ENCODE peak calls at places on chromosomes 13 and 19, in nine cellular contexts. M is stomach, R is choroid plexus epithelial cell, Y is endothelial cell of umbilical vein, F is GM12865, S is tibial nerve, B is fibroblast of villous mesenchyme, N is osteoblast, Z is AG10803. L is an unnamed sample.

GRCh38 chr13:102040812-102041211 is 361.0 kb downstream of the FGF14 start:
- DNase-seq in M (no peak), R (no peak), Y (no peak), F (no peak), S (no peak), B (no peak), N (no peak), Z (no peak), L (no peak)

GRCh38 chr19:49835562-49835961 is 15.4 kb upstream of the PTOV1 start:
- DNase-seq in M (no peak), R (no peak), Y (no peak), F (no peak), S (no peak), B (no peak), N (peak), Z (no peak), L (no peak)

GRCh38 chr13:32136061-32136460 is 104.5 kb downstream of the FRY start:
- DNase-seq in M (no peak), R (no peak), Y (no peak), F (no peak), S (no peak), B (no peak), N (no peak), Z (no peak), L (no peak)

GRCh38 chr19:7799640-7800355 is 30.2 kb upstream of the EVI5L start:
- DNase-seq in M (peak), R (peak), Y (peak), F (peak), S (peak), B (peak), N (peak), Z (peak), L (peak)

GRCh38 chr19:33910922-33911321 is 114.3 kb downstream of the KCTD15 start:
- DNase-seq in M (no peak), R (no peak), Y (no peak), F (no peak), S (no peak), B (no peak), N (no peak), Z (no peak), L (no peak)

GRCh38 chr13:109840893-109841287 is 54.5 kb upstream of the IRS2 start:
- DNase-seq in M (no peak), R (no peak), Y (no peak), F (no peak), S (no peak), B (no peak), N (no peak), Z (no peak), L (no peak)

GRCh38 chr13:36998624-36999041 is 507 bp downstream of the ALG5 start:
- DNase-seq in M (no peak), R (no peak), Y (no peak), F (peak), S (no peak), B (no peak), N (peak), Z (peak), L (no peak)

GRCh38 chr13:96052655-96053002 is 572 bp downstream of the UGGT2 start:
- DNase-seq in M (no peak), R (peak), Y (peak), F (peak), S (no peak), B (peak), N (peak), Z (peak), L (no peak)

GRCh38 chr19:44051654-44052402 is at the start of gene ZNF223:
- DNase-seq in M (peak), R (peak), Y (peak), F (peak), S (peak), B (peak), N (peak), Z (peak), L (peak)

GRCh38 chr19:44055870-44056269 is 4.0 kb downstream of the ZNF223 start:
- DNase-seq in M (no peak), R (no peak), Y (no peak), F (no peak), S (no peak), B (no peak), N (no peak), Z (no peak), L (no peak)

DNA sequence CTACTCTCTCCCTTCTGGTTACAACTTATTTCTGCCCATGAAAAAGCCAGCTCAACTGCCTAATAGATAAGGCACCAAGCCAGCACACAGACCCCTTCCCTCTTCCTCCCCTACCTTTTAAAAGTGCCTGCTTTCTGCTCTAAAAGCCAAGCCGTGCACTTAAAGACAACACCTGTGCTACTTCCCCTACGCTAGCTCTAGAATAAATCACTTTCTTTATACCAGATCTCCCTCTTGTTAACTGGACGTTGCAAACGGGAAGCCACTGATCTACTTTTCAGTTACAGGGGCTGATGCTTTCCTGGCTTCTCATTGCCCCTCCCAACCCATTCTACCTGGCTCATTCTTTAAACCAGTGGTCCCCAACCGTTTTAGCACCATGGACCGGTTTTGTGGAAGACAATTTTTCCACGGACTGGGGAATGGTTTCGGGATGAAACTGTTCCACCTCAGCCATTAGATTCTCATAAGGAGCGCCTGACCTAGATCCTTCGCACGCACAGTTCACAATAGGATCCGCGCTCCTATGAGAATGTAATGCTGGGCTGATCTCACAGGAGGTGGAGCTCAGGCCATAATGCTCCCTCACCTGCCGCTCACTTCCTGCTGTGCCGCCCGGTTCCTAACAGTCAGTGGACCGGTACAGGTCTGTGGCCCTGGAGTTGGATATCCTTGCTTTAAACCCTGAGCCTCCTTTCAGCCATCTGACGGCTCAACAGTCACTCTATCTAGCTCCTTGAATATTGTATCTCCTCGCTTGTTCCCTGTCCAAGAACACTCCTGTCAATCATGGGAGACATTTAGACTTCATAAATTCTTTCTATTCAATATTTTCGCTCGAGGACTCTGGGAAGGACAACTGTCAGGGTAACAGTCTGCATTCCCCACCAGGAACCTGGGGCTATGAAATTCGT is 839 bp upstream of the ZNF223 start:
- DNase-seq in M (peak), R (peak), Y (no peak), F (no peak), S (no peak), B (no peak), N (no peak), Z (peak), L (no peak)
- H3K4me3 ChIP-seq in M (peak), R (peak), Y (peak), F (no peak), S (peak), B (peak), N (peak), Z (peak), L (peak)

GRCh38 chr19:35613574-35613973 is 1.0 kb downstream of the HAUS5 start:
- DNase-seq in M (no peak), R (no peak), Y (no peak), F (no peak), S (no peak), B (no peak), N (no peak), Z (no peak), L (no peak)

GRCh38 chr19:35615036-35615435 is 2.5 kb downstream of the HAUS5 start:
- DNase-seq in M (no peak), R (no peak), Y (no peak), F (no peak), S (no peak), B (no peak), N (no peak), Z (no peak), L (no peak)

GRCh38 chr19:35612224-35612558 is 344 bp upstream of the HAUS5 start:
- DNase-seq in M (no peak), R (no peak), Y (no peak), F (no peak), S (no peak), B (no peak), N (no peak), Z (no peak), L (no peak)

GRCh38 chr19:35609881-35610353 is 2.6 kb upstream of the HAUS5 start:
- DNase-seq in M (no peak), R (no peak), Y (no peak), F (peak), S (no peak), B (no peak), N (no peak), Z (no peak), L (no peak)

DNA sequence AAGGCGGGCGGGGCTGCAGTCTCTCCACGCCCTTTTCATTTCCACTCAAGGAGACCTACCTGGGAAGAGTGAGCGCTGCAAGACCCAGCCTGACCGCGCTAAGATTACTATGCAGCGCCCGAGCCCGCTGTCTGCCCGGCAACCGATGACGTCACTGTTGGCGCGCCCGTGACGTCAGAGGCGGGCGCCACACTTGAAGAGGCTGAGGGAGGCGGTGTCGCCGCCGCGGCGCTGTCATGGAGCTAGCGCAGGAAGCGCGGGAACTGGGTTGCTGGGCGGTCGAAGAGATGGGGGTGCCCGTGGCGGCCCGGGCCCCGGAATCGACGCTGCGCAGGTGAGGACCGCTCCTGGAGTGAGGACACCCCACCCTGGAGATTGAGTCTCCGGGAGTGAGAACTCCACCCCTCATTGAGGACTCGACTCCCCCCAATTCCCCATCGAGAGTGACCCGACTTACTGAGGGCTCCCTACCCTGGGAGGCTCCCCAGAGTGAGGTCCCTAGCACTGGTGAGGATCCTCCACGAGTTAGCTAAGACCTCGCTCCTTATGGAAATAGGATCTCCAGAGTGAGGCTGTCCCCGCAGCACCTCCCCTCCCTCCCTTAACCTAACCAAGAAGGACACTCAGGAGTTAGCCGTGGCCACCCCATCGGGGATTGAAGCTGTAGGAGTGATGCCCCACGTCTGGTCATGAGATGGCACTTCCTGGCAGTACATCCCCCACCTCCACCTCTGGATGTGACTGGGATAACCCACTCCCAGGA is at the start of gene HAUS5:
- DNase-seq in M (peak), R (peak), Y (peak), F (peak), S (peak), B (peak), N (peak), Z (peak), L (no peak)
- TF ChIP-seq CTCF in M (no peak), R (no peak), Y (no peak), F (no peak), S (no peak), B (no peak), N (no peak), Z (no peak), L (no peak)

GRCh38 chr19:10975374-10976036 is 14.7 kb downstream of the SMARCA4 start:
- DNase-seq in M (peak), R (peak), Y (peak), F (no peak), S (no peak), B (peak), N (peak), Z (peak), L (no peak)
- H3K4me3 ChIP-seq in M (peak), R (no peak), Y (no peak), F (no peak), S (no peak), B (no peak), N (peak), Z (no peak), L (peak)

DNA sequence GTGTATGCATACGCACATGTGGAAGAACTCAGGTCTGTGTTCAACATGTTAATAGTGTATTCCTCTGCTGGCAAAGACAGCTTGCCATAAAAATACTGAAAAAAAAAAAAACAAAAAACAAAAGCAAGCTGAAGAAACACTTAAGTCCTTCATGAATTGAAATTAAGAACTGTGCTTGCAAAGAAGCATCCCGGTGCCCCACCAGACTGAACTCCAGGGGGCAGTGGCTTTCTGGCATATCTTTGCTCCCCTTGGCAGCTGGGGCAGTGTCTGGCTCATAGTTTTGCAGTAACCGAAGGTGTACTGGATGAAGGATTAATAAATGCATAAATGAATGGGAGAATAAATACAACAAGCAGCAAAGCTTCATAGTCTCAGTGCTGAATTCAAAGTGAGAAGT is 187.6 kb downstream of the LHFPL6 start:
- DNase-seq in M (no peak), R (peak), Y (peak), F (peak), S (no peak), B (peak), N (peak), Z (peak), L (no peak)
- TF ChIP-seq CTCF in M (no peak), R (peak), Y (peak), F (peak), S (no peak), B (peak), N (peak), Z (peak), L (peak)

DNA sequence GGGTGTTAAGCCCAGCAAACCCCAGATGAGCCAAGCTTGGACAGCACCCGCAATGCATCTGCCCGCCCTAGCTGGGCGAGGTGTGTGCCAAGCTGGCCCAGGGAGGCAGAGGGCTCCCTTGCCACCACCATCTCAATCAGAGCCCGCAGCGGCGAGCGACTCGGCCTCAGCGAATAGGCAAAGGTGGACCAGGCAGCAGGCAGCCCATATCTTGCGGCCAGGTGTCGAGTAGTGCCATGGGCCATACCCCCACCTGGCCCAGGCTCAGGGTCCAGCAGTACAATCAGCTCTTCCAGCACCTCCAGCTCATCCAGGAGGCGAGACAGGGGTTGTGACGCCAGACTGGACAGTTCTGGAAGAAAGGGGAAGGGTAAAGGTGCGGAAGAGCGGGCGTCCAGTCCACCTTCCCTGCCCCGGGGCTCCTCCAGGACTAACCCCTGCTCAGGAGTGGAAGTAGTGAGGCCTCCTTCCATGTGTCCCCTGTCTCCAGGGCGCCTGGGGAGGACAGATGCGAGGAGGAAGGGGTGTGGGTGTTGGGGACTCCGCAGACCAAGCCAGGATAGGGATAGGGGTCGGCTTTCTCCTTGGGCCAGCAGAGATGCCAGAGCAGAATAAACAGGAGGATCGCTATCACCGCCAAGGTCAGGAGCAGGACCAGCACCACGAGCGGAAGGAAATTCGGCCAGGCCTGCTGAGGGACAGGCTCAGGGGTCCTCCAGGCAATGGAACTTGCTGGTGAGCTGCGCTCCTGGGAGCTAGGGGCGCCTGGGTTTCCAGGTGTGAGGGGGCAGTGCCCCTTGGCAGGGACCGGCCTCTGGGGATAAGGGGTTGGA is 2.8 kb downstream of the IGFLR1 start:
- DNase-seq in M (no peak), R (no peak), Y (no peak), F (no peak), S (no peak), B (no peak), N (peak), Z (no peak), L (no peak)
- H3K4me3 ChIP-seq in M (peak), R (no peak), Y (no peak), F (peak), S (peak), B (peak), N (peak), Z (peak), L (peak)

DNA sequence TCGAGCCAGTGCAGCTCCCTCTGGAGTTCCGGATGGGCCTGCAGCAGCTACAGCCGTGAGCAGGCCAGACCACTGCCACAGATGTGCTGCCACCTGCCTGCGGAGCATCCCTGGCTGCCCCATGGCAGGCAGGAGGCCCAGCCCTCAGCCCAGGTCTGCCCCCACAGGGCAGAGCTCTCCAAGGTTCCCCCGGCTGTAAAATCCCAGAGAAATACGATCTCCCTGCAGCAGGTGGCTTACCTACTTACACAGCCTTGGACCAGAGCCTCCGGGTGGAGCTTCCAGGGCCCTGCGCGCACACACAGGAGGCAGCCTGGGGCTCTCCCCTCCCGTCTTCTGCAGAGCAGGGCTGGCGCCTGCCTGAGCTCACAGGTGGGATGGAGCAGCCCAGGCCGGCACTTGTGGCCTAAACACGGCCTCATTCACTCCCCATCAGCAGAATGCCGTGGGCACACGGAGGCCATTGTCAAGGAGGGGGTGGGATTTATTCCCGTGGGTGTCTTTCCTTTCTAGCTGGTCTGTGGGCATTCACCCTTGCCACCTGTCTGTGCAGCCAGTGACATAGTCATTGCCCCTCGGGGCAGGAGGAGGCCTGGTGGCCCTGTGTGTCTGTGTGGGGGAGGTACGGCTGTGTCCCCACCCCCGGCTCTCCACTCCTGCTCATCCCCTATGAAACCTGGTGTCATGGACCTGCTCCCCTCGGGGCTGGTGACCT is 118.0 kb downstream of the KDM4B start:
- DNase-seq in M (no peak), R (no peak), Y (no peak), F (no peak), S (no peak), B (no peak), N (no peak), Z (no peak), L (no peak)
- TF ChIP-seq CTCF in M (no peak), R (no peak), Y (no peak), F (no peak), S (no peak), B (no peak), N (no peak), Z (no peak), L (no peak)

DNA sequence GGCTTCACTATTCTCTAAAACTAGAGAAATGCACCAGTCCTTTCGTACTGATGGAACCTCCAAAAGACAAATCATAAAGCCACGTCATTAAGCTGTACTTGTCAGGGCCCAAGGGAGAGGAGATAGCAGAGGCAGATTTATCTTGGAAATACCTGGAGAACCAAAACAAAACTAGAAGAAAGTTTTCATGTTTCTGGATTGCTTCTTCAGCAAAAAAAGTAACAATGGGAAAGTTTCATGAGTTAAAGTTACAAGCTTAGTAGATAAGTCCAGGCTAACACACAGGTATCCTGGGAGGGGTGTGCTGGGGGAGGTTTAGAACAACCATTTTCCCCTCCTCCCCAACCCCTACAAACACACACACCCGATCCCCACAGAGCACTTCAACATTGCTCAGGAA is 21.6 kb downstream of the RANBP3 start:
- DNase-seq in M (no peak), R (no peak), Y (no peak), F (no peak), S (no peak), B (no peak), N (peak), Z (no peak), L (no peak)
- H3K4me3 ChIP-seq in M (no peak), R (no peak), Y (no peak), F (no peak), S (no peak), B (no peak), N (no peak), Z (no peak), L (no peak)

L was measured in epithelial cell of proximal tubule.